ENCODE peak calls at places on chromosomes 12 and 14, in six cellular contexts. L, I, T, N, G and C are unnamed samples.
A peak's percentile ranks its signal among the peaks of the same experiment; 100 is the strongest.

GRCh38 chr14:61227893-61228591 is 53.1 kb downstream of the TMEM30B start:
- DNase-seq in L (no peak), T (no peak), N (no peak), I (no peak), G (no peak), C (no peak)

GRCh38 chr12:93287152-93287551 is 90.6 kb upstream of the NUDT4 start:
- DNase-seq in N (no peak), I (no peak), L (no peak), T (no peak), G (peak; percentile 57), C (no peak)

GRCh38 chr12:50166776-50167025 is 468 bp downstream of the CERS5 start:
- DNase-seq in I (no peak), L (no peak), N (peak; percentile 53), T (no peak), G (no peak), C (no peak)

GRCh38 chr12:92968201-92968813 is 39.2 kb upstream of the EEA1 start:
- DNase-seq in G (no peak), N (no peak), L (no peak), T (no peak), I (no peak), C (no peak)

GRCh38 chr14:67345583-67345982 is 14.0 kb downstream of the ATP6V1D start:
- DNase-seq in L (no peak), G (peak; percentile 51), I (no peak), T (no peak), N (no peak), C (no peak)

GRCh38 chr14:83607682-83608081 is 1922.3 kb upstream of the FLRT2 start:
- DNase-seq in G (no peak), T (no peak), N (no peak), I (no peak), L (peak; percentile 33), C (no peak)

GRCh38 chr12:121364657-121365265 is 12.6 kb upstream of the ANAPC5 start:
- DNase-seq in I (no peak), L (no peak), G (no peak), N (no peak), T (no peak), C (no peak)

GRCh38 chr14:104436741-104437701 is 142.5 kb upstream of the C14orf180 start:
- DNase-seq in G (no peak), L (peak; percentile 34), I (no peak), T (no peak), N (peak; percentile 63), C (no peak)

GRCh38 chr14:75715926-75716780 is 55.1 kb downstream of the TTLL5 start:
- DNase-seq in G (no peak), L (no peak), T (no peak), N (no peak), I (no peak), C (no peak)

GRCh38 chr12:29681370-29681769 is 102.4 kb downstream of the TMTC1 start:
- DNase-seq in G (no peak), L (no peak), T (peak; percentile 32), I (no peak), N (no peak), C (no peak)

GRCh38 chr12:93982847-93983315 is 165.5 kb upstream of the PLXNC1 start:
- DNase-seq in G (no peak), L (no peak), I (no peak), T (peak; percentile 53), N (no peak), C (no peak)

GRCh38 chr12:60437297-60437696 is 841.5 kb downstream of the SLC16A7 start:
- DNase-seq in G (no peak), N (no peak), I (no peak), T (no peak), L (no peak), C (no peak)

GRCh38 chr14:47044841-47045240 is 393.3 kb upstream of the RPL10L start:
- DNase-seq in I (no peak), L (peak; percentile 70), G (no peak), N (peak; percentile 17), T (no peak), C (no peak)

GRCh38 chr12:46390881-46391280 is 18.3 kb upstream of the SLC38A2 start:
- DNase-seq in T (no peak), L (no peak), I (no peak), G (no peak), N (no peak), C (peak; percentile 32)

GRCh38 chr12:117872521-117873169 is 96.1 kb downstream of the KSR2 start:
- DNase-seq in G (no peak), N (no peak), L (no peak), T (no peak), I (no peak), C (no peak)

GRCh38 chr14:78752789-78753188 is 582.6 kb downstream of the NRXN3 start:
- DNase-seq in N (no peak), T (no peak), G (no peak), L (no peak), I (no peak), C (peak; percentile 7)

GRCh38 chr14:75273272-75274044 is 5.2 kb upstream of the FOS start:
- DNase-seq in T (peak; percentile 97), G (peak; percentile 63), I (no peak), L (no peak), N (no peak), C (no peak)

GRCh38 chr12:24027352-24027751 is 77.9 kb upstream of the SOX5 start:
- DNase-seq in I (no peak), T (no peak), G (no peak), L (no peak), N (no peak), C (no peak)

GRCh38 chr14:61749867-61750266 is 12.4 kb upstream of the SNAPC1 start:
- DNase-seq in N (no peak), G (peak; percentile 78), T (peak; percentile 38), L (no peak), I (no peak), C (no peak)

GRCh38 chr12:19450362-19450761 is 11.1 kb downstream of the AEBP2 start:
- DNase-seq in G (no peak), I (no peak), T (peak; percentile 36), N (no peak), L (no peak), C (no peak)

GRCh38 chr12:114476159-114476558 is 70.2 kb upstream of the TBX5 start:
- DNase-seq in T (peak; percentile 63), I (no peak), L (no peak), G (no peak), N (no peak), C (no peak)

GRCh38 chr14:33455998-33456397 is 494.9 kb downstream of the EGLN3 start:
- DNase-seq in I (no peak), N (no peak), L (no peak), T (no peak), G (no peak), C (no peak)

GRCh38 chr14:33457021-33457420 is 493.9 kb downstream of the EGLN3 start:
- DNase-seq in L (no peak), G (no peak), I (no peak), N (no peak), T (no peak), C (no peak)

GRCh38 chr14:33463731-33464130 is 487.1 kb downstream of the EGLN3 start:
- DNase-seq in T (no peak), I (no peak), L (no peak), G (no peak), N (no peak), C (no peak)

GRCh38 chr14:33457617-33458016 is 493.3 kb downstream of the EGLN3 start:
- DNase-seq in G (no peak), I (no peak), L (no peak), N (no peak), T (no peak), C (no peak)

GRCh38 chr14:33460119-33460518 is 490.8 kb downstream of the EGLN3 start:
- DNase-seq in T (no peak), L (no peak), I (no peak), G (no peak), N (no peak), C (no peak)
- TF ChIP-seq CTCF in T (no peak), L (no peak), I (no peak), G (no peak), N (no peak), C (no peak)

GRCh38 chr14:21298358-21298757 is 18.5 kb downstream of the RPGRIP1 start:
- DNase-seq in T (no peak), G (no peak), L (no peak), N (no peak), I (no peak), C (no peak)
- TF ChIP-seq CTCF in T (no peak), G (no peak), L (no peak), N (no peak), I (no peak), C (no peak)

DNA sequence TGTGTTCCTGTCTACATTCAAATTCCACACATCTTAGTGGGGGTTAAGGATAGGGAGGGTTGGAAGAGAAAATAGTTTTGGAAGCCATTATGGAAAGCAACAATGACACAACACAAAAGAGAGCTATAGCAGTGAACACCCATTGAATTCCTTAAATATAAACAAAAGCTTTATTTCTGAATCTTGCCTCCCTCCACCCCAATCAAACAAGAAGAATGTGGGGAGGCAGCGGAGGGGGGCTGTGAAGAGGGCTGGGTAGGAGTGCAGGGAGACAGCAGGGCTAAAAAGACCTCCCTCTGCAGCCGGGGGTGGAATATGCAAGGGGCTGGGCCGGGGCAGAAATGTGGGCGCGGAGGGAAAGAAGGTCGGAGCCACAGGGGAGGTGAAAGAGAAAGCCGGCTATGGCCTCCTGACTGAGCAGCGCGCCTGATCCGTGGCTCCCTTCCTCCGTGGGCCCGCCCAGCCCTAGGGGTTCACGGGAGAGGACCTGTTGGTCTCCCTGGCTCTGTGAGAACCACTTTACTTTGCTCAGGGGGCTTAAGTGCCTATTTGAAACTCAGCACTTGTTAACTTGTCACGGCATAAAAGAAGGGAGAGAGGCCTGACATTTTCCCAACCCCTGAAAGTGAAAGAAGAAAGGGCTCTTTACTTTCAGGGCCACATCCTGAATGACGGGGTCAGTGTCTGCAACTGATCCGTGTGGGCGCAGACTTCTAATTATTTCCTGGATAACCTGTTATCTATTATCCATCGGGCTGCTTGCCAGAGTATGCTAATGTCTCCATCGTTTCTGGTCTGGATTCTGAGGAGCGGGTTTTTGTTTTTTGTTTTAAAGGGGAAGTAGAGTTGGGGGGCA is 127.3 kb upstream of the MAX start:
- DNase-seq in G (peak; percentile 42), N (peak; percentile 44), I (no peak), T (peak; percentile 59), L (peak; percentile 60), C (no peak)
- TF ChIP-seq CTCF in G (no peak), N (no peak), I (no peak), T (no peak), L (peak; percentile 14), C (no peak)

GRCh38 chr14:91015435-91015834 is 45.0 kb downstream of the RPS6KA5 start:
- DNase-seq in N (no peak), T (no peak), G (no peak), L (no peak), I (no peak), C (no peak)

GRCh38 chr14:91021115-91021514 is 39.3 kb downstream of the RPS6KA5 start:
- DNase-seq in L (no peak), I (no peak), G (no peak), N (no peak), T (no peak), C (no peak)

GRCh38 chr14:91019673-91020072 is 40.8 kb downstream of the RPS6KA5 start:
- DNase-seq in G (no peak), T (no peak), L (no peak), N (no peak), I (no peak), C (no peak)

GRCh38 chr14:91018465-91018864 is 42.0 kb downstream of the RPS6KA5 start:
- DNase-seq in G (no peak), T (no peak), N (no peak), L (no peak), I (no peak), C (no peak)

DNA sequence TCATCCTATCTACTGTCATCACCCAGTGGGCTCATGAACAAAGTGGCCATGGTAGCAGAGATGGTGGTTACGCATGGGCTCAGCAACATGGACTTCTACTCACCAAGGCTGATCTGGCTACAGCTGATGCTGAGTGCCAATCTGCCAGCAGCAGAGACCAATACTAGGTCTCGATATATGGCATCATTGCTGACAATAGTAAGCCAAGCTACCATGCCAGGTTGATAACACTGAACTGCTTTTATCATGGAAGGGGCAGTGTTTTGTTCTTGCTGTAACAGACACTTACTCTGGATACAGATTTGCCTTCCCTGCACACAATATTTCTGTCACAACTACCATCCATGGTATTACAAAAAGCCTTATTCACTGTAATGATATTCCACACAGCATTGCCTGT is 43.4 kb downstream of the RPS6KA5 start:
- DNase-seq in N (no peak), I (no peak), L (no peak), T (no peak), G (no peak), C (no peak)
- TF ChIP-seq CTCF in N (no peak), I (no peak), L (no peak), T (no peak), G (no peak), C (no peak)